ENCODE peak calls at places on chromosome 13, in four cellular contexts. B is naive thymus-derived CD4-positive, alpha-beta T cell; E is activated CD4-positive, CD25-positive, alpha-beta regulatory T cell; Q is NCI-H2107. I is an unnamed sample.

GRCh38 chr13:39451301-39451700 is 151.7 kb downstream of the LHFPL6 start:
- DNase-seq in B (no peak), E (no peak), Q (peak; percentile 20), I (no peak)

GRCh38 chr13:26706381-26706780 is 54.2 kb downstream of the GPR12 start:
- DNase-seq in B (no peak), E (no peak), Q (no peak), I (no peak)

GRCh38 chr13:19597523-19597922 is 35.9 kb upstream of the MPHOSPH8 start:
- DNase-seq in B (no peak), E (no peak), Q (no peak), I (no peak)

GRCh38 chr13:22736084-22736767 is 444.6 kb upstream of the SGCG start:
- DNase-seq in B (no peak), E (no peak), Q (no peak), I (no peak)

GRCh38 chr13:79194272-79194671 is 211.8 kb downstream of the RBM26 start:
- DNase-seq in B (no peak), E (no peak), Q (no peak), I (peak; percentile 24)

GRCh38 chr13:19680751-19681150 is 47.3 kb downstream of the MPHOSPH8 start:
- DNase-seq in B (no peak), E (no peak), Q (no peak), I (no peak)

GRCh38 chr13:42038661-42039456 is 9.6 kb upstream of the DGKH start:
- DNase-seq in B (no peak), E (no peak), Q (no peak), I (no peak)

GRCh38 chr13:29847501-29847983 is 2.9 kb downstream of the UBL3 start:
- DNase-seq in B (no peak), E (no peak), Q (no peak), I (no peak)

GRCh38 chr13:99380402-99380801 is 73.2 kb upstream of the GPR183 start:
- DNase-seq in B (no peak), E (no peak), Q (no peak), I (no peak)

GRCh38 chr13:114099191-114099590 is 33.2 kb downstream of the RASA3 start:
- DNase-seq in B (no peak), E (no peak), Q (no peak), I (no peak)

GRCh38 chr13:37134411-37135041 is 29.1 kb upstream of the CSNK1A1L start:
- DNase-seq in B (no peak), E (no peak), Q (no peak), I (no peak)

GRCh38 chr13:40653558-40654318 is 12.7 kb downstream of the FOXO1 start:
- DNase-seq in B (no peak), E (no peak), Q (no peak), I (no peak)

GRCh38 chr13:98981596-98982195 is 3.8 kb upstream of the DOCK9 start:
- DNase-seq in B (no peak), E (no peak), Q (no peak), I (no peak)

GRCh38 chr13:42497798-42498197 is 76.2 kb upstream of the TNFSF11 start:
- DNase-seq in B (no peak), E (no peak), Q (no peak), I (no peak)

GRCh38 chr13:51618626-51619025 is 34.4 kb downstream of the WDFY2 start:
- DNase-seq in B (no peak), E (no peak), Q (no peak), I (no peak)

GRCh38 chr13:42392706-42393572 is 121.0 kb downstream of the AKAP11 start:
- DNase-seq in B (no peak), E (no peak), Q (no peak), I (no peak)

GRCh38 chr13:27961227-27962085 is 7.7 kb downstream of the CDX2 start:
- DNase-seq in B (no peak), E (no peak), Q (no peak), I (no peak)

GRCh38 chr13:35457258-35457657 is 19.2 kb downstream of the MAB21L1 start:
- DNase-seq in B (no peak), E (no peak), Q (no peak), I (no peak)

GRCh38 chr13:75073791-75074190 is 408.2 kb downstream of the TBC1D4 start:
- DNase-seq in B (no peak), E (no peak), Q (no peak), I (no peak)

GRCh38 chr13:99153219-99153618 is 47.4 kb upstream of the UBAC2 start:
- DNase-seq in B (no peak), E (no peak), Q (no peak), I (no peak)

GRCh38 chr13:96946709-96947311 is 47.5 kb downstream of the OXGR1 start:
- DNase-seq in B (no peak), E (no peak), Q (no peak), I (no peak)

GRCh38 chr13:101416181-101417042 is at the start of gene NALCN:
- DNase-seq in B (no peak), E (no peak), Q (no peak), I (no peak)

GRCh38 chr13:98524793-98525192 is 52.1 kb downstream of the STK24 start:
- DNase-seq in B (no peak), E (no peak), Q (no peak), I (no peak)

GRCh38 chr13:27170521-27171243 is 929 bp downstream of the USP12 start:
- DNase-seq in B (no peak), E (no peak), Q (no peak), I (peak; percentile 23)

I was measured in NK-92 treated with Interleukin-12 subunit alpha and Interleukin-12 subunit beta, amount 100 ng/mL, for 24 hours.